ENCODE peak calls at places on chromosomes 4 and X, in four cellular contexts. A, V, M and Y are unnamed samples.

GRCh38 chrX:672931-673330 is 42.3 kb downstream of the SHOX start:
- DNase-seq in V (no peak), A (no peak), M (no peak), Y (no peak)

GRCh38 chrX:150568320-150569154 is at the start of gene MTM1:
- DNase-seq in A (peak), V (peak), M (peak), Y (peak)

GRCh38 chrX:110268875-110269274 is 49.0 kb downstream of the AMMECR1 start:
- DNase-seq in A (peak), M (no peak), V (no peak), Y (no peak)

GRCh38 chrX:70444326-70445196 is at the start of gene DLG3:
- DNase-seq in M (no peak), A (peak), V (no peak), Y (no peak)

GRCh38 chr4:86926428-86927086 is 8.3 kb upstream of the AFF1 start:
- DNase-seq in V (no peak), A (no peak), M (no peak), Y (no peak)

GRCh38 chr4:1008840-1009646 is 2.4 kb upstream of the FGFRL1 start:
- DNase-seq in V (no peak), A (no peak), M (no peak), Y (no peak)

GRCh38 chr4:121464854-121465253 is 84.0 kb upstream of the QRFPR start:
- DNase-seq in M (no peak), V (no peak), A (no peak), Y (no peak)

GRCh38 chr4:40685300-40685699 is 55.6 kb upstream of the RBM47 start:
- DNase-seq in A (no peak), M (no peak), V (peak), Y (no peak)

GRCh38 chr4:143346208-143346607 is 9.5 kb downstream of the GAB1 start:
- DNase-seq in A (no peak), M (no peak), V (no peak), Y (peak)

GRCh38 chr4:76558391-76559235 is 123.6 kb downstream of the SHROOM3 start:
- DNase-seq in A (no peak), M (no peak), V (no peak), Y (no peak)

GRCh38 chrX:136130931-136131843 is 16.1 kb upstream of the FHL1 start:
- DNase-seq in M (no peak), A (no peak), V (peak), Y (peak)

GRCh38 chrX:13764765-13765164 is 30.2 kb downstream of the OFD1 start:
- DNase-seq in A (peak), M (no peak), V (peak), Y (peak)

GRCh38 chr4:53059253-53059652 is 197.1 kb downstream of the RASL11B start:
- DNase-seq in A (no peak), V (no peak), M (no peak), Y (no peak)

GRCh38 chr4:183763990-183764754 is 105.1 kb downstream of the TRAPPC11 start:
- DNase-seq in V (no peak), A (no peak), M (no peak), Y (no peak)

GRCh38 chr4:47109379-47109778 is 78.0 kb downstream of the GABRB1 start:
- DNase-seq in V (no peak), M (no peak), A (no peak), Y (no peak)

GRCh38 chr4:121739575-121739974 is 25.4 kb downstream of the SMIM43 start:
- DNase-seq in A (no peak), V (no peak), M (no peak), Y (no peak)

GRCh38 chr4:117793786-117794369 is 240.4 kb upstream of the NDST3 start:
- DNase-seq in V (no peak), M (no peak), A (no peak), Y (no peak)

GRCh38 chr4:38322709-38323108 is 341.3 kb upstream of the KLF3 start:
- DNase-seq in A (no peak), V (no peak), M (no peak), Y (no peak)

GRCh38 chr4:158161561-158162354 is 11.1 kb downstream of the GASK1B start:
- DNase-seq in V (no peak), M (no peak), A (no peak), Y (no peak)
- TF ChIP-seq JUND in V (no peak), M (no peak), A (peak), Y (no peak)

GRCh38 chrX:47597222-47597621 is 15.0 kb downstream of the TIMP1 start:
- DNase-seq in M (no peak), A (no peak), V (no peak), Y (no peak)

GRCh38 chrX:47590984-47591383 is 8.7 kb downstream of the TIMP1 start:
- DNase-seq in V (no peak), A (no peak), M (no peak), Y (no peak)

GRCh38 chrX:47595701-47596655 is 13.7 kb downstream of the TIMP1 start:
- DNase-seq in V (no peak), M (no peak), A (no peak), Y (no peak)
- TF ChIP-seq JUND in V (no peak), M (no peak), A (no peak), Y (no peak)

GRCh38 chr4:138915725-138916124 is 99.9 kb upstream of the NOCT start:
- DNase-seq in M (no peak), V (no peak), A (peak), Y (no peak)

GRCh38 chr4:138916763-138917162 is 98.8 kb upstream of the NOCT start:
- DNase-seq in V (no peak), M (no peak), A (no peak), Y (no peak)

GRCh38 chr4:138919094-138919936 is 96.3 kb upstream of the NOCT start:
- DNase-seq in V (peak), A (peak), M (no peak), Y (peak)
- TF ChIP-seq JUND in V (no peak), A (no peak), M (no peak), Y (no peak)

GRCh38 chr4:179097741-179098140 is 1655.5 kb upstream of the AGA start:
- DNase-seq in M (no peak), A (no peak), V (no peak), Y (no peak)

GRCh38 chr4:179095585-179096228 is 1653.5 kb upstream of the AGA start:
- DNase-seq in M (no peak), A (no peak), V (no peak), Y (peak)
- TF ChIP-seq JUND in M (no peak), A (no peak), V (no peak), Y (no peak)

GRCh38 chrX:131970347-131970746 is 52.8 kb upstream of the STK26 start:
- DNase-seq in A (no peak), V (no peak), M (no peak), Y (no peak)

GRCh38 chrX:131977619-131978018 is 45.5 kb upstream of the STK26 start:
- DNase-seq in A (no peak), M (no peak), V (no peak), Y (no peak)

GRCh38 chrX:131979116-131979515 is 44.0 kb upstream of the STK26 start:
- DNase-seq in M (no peak), V (no peak), A (no peak), Y (no peak)

DNA sequence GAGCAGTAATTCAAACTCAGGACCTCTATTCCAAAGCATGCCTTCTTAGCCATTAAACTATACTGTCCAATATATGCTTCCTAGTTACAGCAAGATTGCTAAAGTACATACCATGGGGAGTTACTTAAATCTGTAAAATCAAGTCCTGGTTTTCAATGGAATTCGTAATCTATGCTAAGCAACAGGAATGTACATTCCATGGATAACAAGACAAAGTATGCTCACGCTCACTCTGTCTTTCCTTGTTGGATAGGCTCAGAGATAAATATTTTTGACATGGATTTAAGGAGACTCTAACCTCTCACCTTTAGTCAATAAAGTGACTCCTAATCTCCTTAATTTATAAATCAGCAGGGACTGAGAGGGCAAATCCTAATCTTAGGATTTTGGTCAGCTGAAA is 47.3 kb upstream of the STK26 start:
- DNase-seq in M (no peak), V (no peak), A (no peak), Y (no peak)
- TF ChIP-seq JUND in M (no peak), V (no peak), A (no peak), Y (no peak)

DNA sequence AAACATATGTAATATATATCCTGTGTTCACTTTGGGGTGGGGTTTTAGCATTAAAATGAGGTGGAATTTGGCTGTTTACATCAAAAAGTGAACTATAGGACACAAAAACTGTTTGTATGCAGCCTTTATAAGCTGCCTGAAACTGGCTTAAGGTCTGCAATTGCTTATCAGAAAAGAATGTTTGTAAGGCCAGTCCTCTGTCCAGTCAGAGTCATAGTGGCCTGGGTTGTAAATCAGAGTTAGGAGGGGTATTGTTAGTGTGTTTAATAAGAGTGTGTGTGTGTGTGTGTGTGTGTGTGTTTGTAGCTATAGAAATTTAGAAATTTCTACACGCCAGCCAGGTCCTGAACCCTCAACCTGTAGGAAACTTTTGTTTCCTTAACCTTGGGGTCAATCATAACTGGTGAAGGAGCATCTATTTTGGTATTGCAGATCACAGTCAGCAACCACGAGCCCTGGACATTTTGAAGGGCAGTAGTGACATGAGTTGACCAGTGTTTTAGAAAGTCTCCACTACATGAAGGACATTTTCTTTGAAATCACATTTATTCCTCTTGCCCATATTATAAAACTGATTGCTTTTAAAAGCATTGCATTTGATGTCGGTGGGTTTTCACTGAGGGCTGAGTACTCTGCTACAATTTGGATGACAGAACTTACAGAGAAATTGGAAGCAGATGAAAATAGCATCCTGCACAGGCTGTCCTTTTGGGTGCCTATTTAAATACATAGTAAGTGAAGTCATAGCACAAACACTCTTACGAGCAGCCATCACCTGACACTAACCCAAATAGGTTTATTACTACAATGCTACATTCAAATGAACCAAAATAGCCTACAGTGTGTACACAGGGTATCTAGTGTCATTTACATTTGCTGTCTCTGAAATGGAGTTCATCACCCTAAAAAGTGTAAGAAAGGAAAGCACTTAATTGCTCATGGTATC is 11.2 kb upstream of the TMEM154 start:
- DNase-seq in A (no peak), V (no peak), M (no peak), Y (no peak)
- TF ChIP-seq JUND in A (no peak), V (no peak), M (no peak), Y (no peak)

DNA sequence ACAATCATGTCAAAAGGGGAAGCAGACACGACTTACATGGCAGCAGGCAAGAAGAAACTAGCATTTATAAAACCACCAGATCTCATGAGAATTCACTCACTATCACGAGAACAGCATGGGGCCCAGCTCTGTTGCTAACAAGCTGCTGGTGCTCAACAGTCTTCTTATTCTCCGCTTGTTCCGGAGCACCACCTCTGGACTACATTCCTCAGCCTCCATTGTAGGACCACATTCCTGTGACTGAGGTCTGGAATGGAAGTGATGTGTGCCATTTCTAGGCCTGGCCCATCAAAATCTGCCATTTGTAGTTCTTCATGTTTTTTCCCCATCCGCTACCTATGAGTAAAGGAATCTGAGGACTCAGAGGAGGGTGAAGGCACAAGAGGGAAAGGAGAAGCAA is 111.5 kb upstream of the PTCHD1 start:
- DNase-seq in V (no peak), M (no peak), A (no peak), Y (no peak)
- TF ChIP-seq JUND in V (no peak), M (no peak), A (no peak), Y (no peak)

DNA sequence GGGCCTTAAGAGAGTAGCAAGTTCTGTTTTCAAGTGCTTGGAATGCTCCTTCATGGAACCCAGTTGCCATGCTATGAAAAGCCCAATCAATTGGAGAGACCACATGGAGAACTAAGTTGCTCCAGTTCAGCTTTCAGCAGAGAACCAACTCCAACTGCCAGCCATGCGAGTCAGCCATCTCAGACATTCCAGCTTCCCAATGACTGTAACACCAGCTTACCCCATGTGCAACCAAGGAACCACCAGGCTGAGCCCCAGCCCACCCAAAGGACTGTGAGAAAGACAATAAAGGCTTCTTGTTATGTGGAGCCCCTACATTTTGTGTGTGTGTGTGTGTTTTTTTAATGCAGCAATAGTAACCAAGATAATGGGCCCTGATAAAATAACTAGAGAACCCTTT is 34.9 kb upstream of the CCKAR start:
- DNase-seq in V (no peak), A (no peak), M (no peak), Y (no peak)
- TF ChIP-seq JUND in V (no peak), A (peak), M (no peak), Y (no peak)

DNA sequence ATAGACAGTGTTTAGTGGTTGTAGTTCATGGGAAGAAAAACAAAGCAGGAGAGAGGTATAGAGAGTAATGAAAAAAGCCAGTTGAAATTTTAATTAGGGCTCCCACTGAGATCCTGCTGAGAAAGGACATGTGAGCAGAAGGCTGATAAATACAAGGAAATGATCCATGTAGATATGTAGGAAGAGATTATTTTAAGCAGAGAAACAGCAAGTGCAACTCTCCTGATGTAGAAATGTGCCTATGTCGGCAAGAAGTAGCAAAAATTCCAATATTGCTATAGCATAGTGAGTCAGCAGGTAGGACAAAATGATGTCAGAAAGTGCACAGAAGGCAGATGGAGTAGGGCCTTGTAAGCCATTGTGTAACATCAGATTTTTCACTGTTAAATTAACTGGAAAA is 1027.3 kb downstream of the PCDH18 start:
- DNase-seq in A (no peak), M (no peak), V (no peak), Y (no peak)
- TF ChIP-seq JUND in A (no peak), M (no peak), V (no peak), Y (no peak)

DNA sequence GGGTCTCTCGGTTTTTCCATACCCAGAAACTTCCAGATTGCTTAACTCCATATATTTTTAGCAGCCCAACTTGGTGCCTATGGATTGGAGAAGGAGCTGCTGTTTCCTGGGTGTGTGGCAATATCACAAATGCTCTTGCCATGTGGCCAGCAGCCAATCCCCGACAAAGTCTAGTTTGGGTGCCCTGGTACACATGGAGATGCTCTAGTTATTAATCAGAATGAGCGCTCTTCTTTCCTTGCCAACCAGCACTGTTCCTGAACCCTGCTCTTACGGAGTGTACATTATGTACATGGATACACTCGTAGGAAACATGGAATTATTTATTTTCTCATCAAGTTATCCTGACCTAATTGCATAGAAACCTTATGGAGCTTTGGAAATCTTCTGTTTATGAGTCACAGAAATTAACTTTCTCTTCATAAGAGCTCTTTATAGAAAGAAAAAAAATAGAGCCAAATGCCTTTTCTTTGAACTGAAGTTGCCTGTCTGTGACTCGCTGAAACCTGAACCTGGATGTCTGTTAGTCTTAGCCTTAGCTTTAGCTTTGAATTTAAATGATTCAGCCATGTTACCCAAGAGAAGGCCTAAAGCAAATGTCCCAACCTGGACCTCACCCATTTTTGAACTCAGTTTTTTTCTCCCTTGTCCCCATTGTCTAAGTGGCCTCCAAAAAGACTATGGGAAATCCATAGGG is 67.2 kb upstream of the GPC4 start:
- DNase-seq in V (no peak), A (no peak), M (no peak), Y (no peak)
- TF ChIP-seq JUND in V (no peak), A (no peak), M (no peak), Y (no peak)